ENCODE peak calls at places on chromosomes 12 and 14, in seven cellular contexts. W is AG20443, H is HT1080, P is kidney epithelial cell, V is PC-3, B is GM20000, D is suprapubic skin. T is an unnamed sample.

GRCh38 chr14:106185837-106186233 is 659.5 kb downstream of the TMEM121 start:
- DNase-seq in V (no peak), D (no peak), W (no peak), B (no peak), H (no peak), P (no peak), T (peak; percentile 38)

GRCh38 chr12:124626841-124627502 is 59.6 kb upstream of the NCOR2 start:
- DNase-seq in H (no peak), P (no peak), D (no peak), B (no peak), W (peak; percentile 39), V (no peak), T (no peak)

GRCh38 chr14:60684203-60684602 is 34.9 kb upstream of the SIX1 start:
- DNase-seq in B (no peak), H (peak; percentile 3), V (no peak), W (peak; percentile 16), P (no peak), D (no peak), T (no peak)

GRCh38 chr14:73743431-73743931 is 29.3 kb upstream of the PNMA1 start:
- DNase-seq in V (no peak), D (no peak), B (peak; percentile 58), P (no peak), W (no peak), H (peak; percentile 46), T (peak; percentile 98)

GRCh38 chr12:24821691-24822090 is 127.2 kb downstream of the BCAT1 start:
- DNase-seq in V (no peak), D (no peak), W (peak; percentile 28), H (peak; percentile 70), B (no peak), P (no peak), T (no peak)

GRCh38 chr14:92652413-92653151 is 95.8 kb downstream of the LGMN start:
- DNase-seq in B (no peak), V (no peak), W (no peak), D (no peak), H (no peak), P (no peak), T (no peak)

GRCh38 chr14:87691482-87691881 is 301.5 kb downstream of the GALC start:
- DNase-seq in V (no peak), W (no peak), D (no peak), H (no peak), B (no peak), P (no peak), T (no peak)

GRCh38 chr12:6341439-6342139 is at the start of gene TNFRSF1A:
- DNase-seq in D (no peak), H (peak; percentile 82), B (peak; percentile 64), W (peak; percentile 84), V (peak; percentile 61), P (no peak), T (peak; percentile 90)

GRCh38 chr14:63852271-63852816 is 460 bp upstream of the SYNE2 start:
- DNase-seq in B (no peak), W (peak; percentile 22), H (no peak), D (no peak), V (no peak), P (no peak), T (no peak)

GRCh38 chr12:15982071-15982470 is 70.9 kb downstream of the DERA start:
- DNase-seq in B (no peak), D (no peak), P (no peak), H (no peak), W (peak; percentile 19), V (no peak), T (no peak)

GRCh38 chr12:77232045-77232444 is 166.7 kb upstream of the E2F7 start:
- DNase-seq in B (no peak), P (no peak), H (peak; percentile 8), W (peak; percentile 48), D (no peak), V (no peak), T (no peak)

GRCh38 chr12:124531281-124531745 is 36.1 kb downstream of the NCOR2 start:
- DNase-seq in W (no peak), D (no peak), B (no peak), V (no peak), H (no peak), P (no peak), T (peak; percentile 43)

GRCh38 chr12:123043536-123044001 is 63.1 kb downstream of the ARL6IP4 start:
- DNase-seq in W (peak; percentile 94), D (no peak), V (peak; percentile 92), P (peak; percentile 83), H (peak; percentile 98), B (peak; percentile 55), T (peak; percentile 95)

GRCh38 chr14:81256289-81256960 is 35.7 kb upstream of the GTF2A1 start:
- DNase-seq in W (no peak), B (no peak), V (no peak), P (no peak), D (no peak), H (peak; percentile 35), T (peak; percentile 76)

GRCh38 chr14:97917169-97917568 is 1120.0 kb downstream of the VRK1 start:
- DNase-seq in P (no peak), W (no peak), H (no peak), V (no peak), B (no peak), D (no peak), T (no peak)

GRCh38 chr14:90986510-90986909 is 73.9 kb downstream of the RPS6KA5 start:
- DNase-seq in P (no peak), D (no peak), W (no peak), V (peak; percentile 37), H (no peak), B (no peak), T (no peak)

GRCh38 chr12:34347367-34347766 is 325.1 kb downstream of the ALG10 start:
- DNase-seq in B (no peak), P (no peak), H (peak; percentile 39), V (peak; percentile 59), W (no peak), D (no peak), T (no peak)

GRCh38 chr12:663293-663871 is at the start of gene NINJ2:
- DNase-seq in D (no peak), P (no peak), H (no peak), V (no peak), B (no peak), W (peak; percentile 49), T (no peak)

GRCh38 chr12:123991402-123991951 is 18.5 kb downstream of the ZNF664 start:
- DNase-seq in P (no peak), H (no peak), W (no peak), D (no peak), V (no peak), B (no peak), T (no peak)

GRCh38 chr12:95607642-95608041 is 56.4 kb upstream of the USP44 start:
- DNase-seq in D (no peak), H (no peak), P (no peak), V (no peak), B (no peak), W (no peak), T (no peak)

GRCh38 chr12:42162198-42162597 is 17.5 kb upstream of the GXYLT1 start:
- DNase-seq in H (peak; percentile 14), B (no peak), W (peak; percentile 7), V (peak; percentile 18), P (no peak), D (no peak), T (no peak)

GRCh38 chr12:56256326-56256960 is 1.7 kb downstream of the ANKRD52 start:
- DNase-seq in D (no peak), V (peak; percentile 30), P (no peak), W (peak; percentile 44), B (no peak), H (peak; percentile 80), T (no peak)

GRCh38 chr14:36605506-36605857 is 23.1 kb upstream of the NKX2-8 start:
- DNase-seq in B (no peak), P (no peak), W (no peak), H (no peak), D (no peak), V (peak; percentile 60), T (peak; percentile 26)

GRCh38 chr14:36773136-36773540 is 111.5 kb downstream of the PAX9 start:
- DNase-seq in H (peak; percentile 52), W (peak; percentile 34), B (no peak), D (no peak), P (no peak), V (peak; percentile 76), T (no peak)

GRCh38 chr12:91984571-91984970 is 161.1 kb downstream of the BTG1 start:
- DNase-seq in H (no peak), W (no peak), D (no peak), B (no peak), V (peak; percentile 23), P (no peak), T (no peak)

GRCh38 chr12:92070054-92070863 is 75.4 kb downstream of the BTG1 start:
- DNase-seq in W (no peak), D (no peak), H (no peak), V (no peak), P (no peak), B (no peak), T (no peak)

GRCh38 chr14:68692916-68693771 is 99.7 kb downstream of the ZFP36L1 start:
- DNase-seq in P (no peak), V (no peak), W (peak; percentile 66), H (no peak), D (no peak), B (no peak), T (no peak)

GRCh38 chr14:51929156-51929555 is 60.2 kb upstream of the RTRAF start:
- DNase-seq in B (no peak), V (no peak), H (peak; percentile 25), P (no peak), D (no peak), W (peak; percentile 21), T (no peak)

GRCh38 chr12:56151672-56152131 is 685 bp upstream of the MYL6B start:
- DNase-seq in V (peak; percentile 56), B (peak; percentile 59), P (no peak), W (peak; percentile 24), D (no peak), H (no peak), T (no peak)

GRCh38 chr14:101991336-101991735 is 27.0 kb downstream of the DYNC1H1 start:
- DNase-seq in P (no peak), B (peak; percentile 50), D (no peak), W (no peak), H (no peak), V (no peak), T (no peak)

GRCh38 chr12:45292486-45293195 is 76.7 kb downstream of the ANO6 start:
- DNase-seq in D (no peak), W (no peak), V (no peak), B (no peak), H (no peak), P (no peak), T (no peak)

GRCh38 chr14:101589486-101590015 is 28.3 kb downstream of the DIO3 start:
- DNase-seq in P (no peak), B (no peak), W (no peak), D (peak; percentile 28), V (no peak), H (no peak), T (no peak)

GRCh38 chr14:89165189-89165809 is 251.7 kb downstream of the FOXN3 start:
- DNase-seq in B (peak; percentile 49), P (no peak), D (no peak), W (peak; percentile 31), H (no peak), V (no peak), T (peak; percentile 96)

GRCh38 chr12:80056845-80057244 is 42.5 kb upstream of the OTOGL start:
- DNase-seq in W (no peak), H (no peak), P (no peak), V (peak; percentile 18), B (no peak), D (no peak), T (no peak)

GRCh38 chr14:67514650-67515385 is 18.3 kb upstream of the PLEKHH1 start:
- DNase-seq in P (no peak), D (no peak), H (peak; percentile 10), W (peak; percentile 79), B (peak; percentile 79), V (peak; percentile 35), T (peak; percentile 29)

GRCh38 chr12:38142974-38143373 is 173.6 kb upstream of the ALG10B start:
- DNase-seq in D (peak; percentile 15), B (no peak), V (peak; percentile 55), P (no peak), H (no peak), W (no peak), T (no peak)

T was measured in KBM-7.